ENCODE peak calls at places on chromosomes 12 and 14, in seven cellular contexts. E, N, X, T, B, W and J are unnamed samples.

GRCh38 chr12:49909328-49909727 is 5.6 kb upstream of the FAIM2 start:
- DNase-seq in N (no peak), T (no peak), E (no peak), X (no peak), B (no peak), W (no peak), J (no peak)

GRCh38 chr14:20327005-20327869 is 5.8 kb downstream of the CCNB1IP1 start:
- DNase-seq in E (peak), T (no peak), N (no peak), X (no peak), B (no peak), W (no peak), J (peak)

GRCh38 chr14:91770185-91770584 is 38.3 kb upstream of the CATSPERB start:
- DNase-seq in B (no peak), N (no peak), W (no peak), X (no peak), T (no peak), E (no peak), J (no peak)

GRCh38 chr12:78271546-78271945 is 440.9 kb downstream of the NAV3 start:
- DNase-seq in B (no peak), X (no peak), E (peak), W (no peak), N (no peak), T (no peak), J (no peak)

GRCh38 chr12:103333676-103334075 is 162.1 kb downstream of the C12orf42 start:
- DNase-seq in T (no peak), N (no peak), W (no peak), X (no peak), B (no peak), E (no peak), J (no peak)

GRCh38 chr14:89911018-89911919 is 43.3 kb downstream of the EFCAB11 start:
- DNase-seq in W (no peak), T (peak), B (no peak), E (peak), X (no peak), N (no peak), J (no peak)

GRCh38 chr12:77122661-77123060 is 57.3 kb upstream of the E2F7 start:
- DNase-seq in E (peak), T (no peak), X (no peak), N (no peak), B (no peak), W (no peak), J (no peak)

GRCh38 chr12:127083028-127083949 is 1183.7 kb upstream of the TMEM132C start:
- DNase-seq in N (peak), T (no peak), X (no peak), B (no peak), W (peak), E (peak), J (peak)

GRCh38 chr12:80230068-80230467 is 130.7 kb downstream of the OTOGL start:
- DNase-seq in T (no peak), E (no peak), X (no peak), W (no peak), B (no peak), N (no peak), J (no peak)

GRCh38 chr14:54478621-54479215 is 10.1 kb downstream of the GMFB start:
- DNase-seq in E (no peak), T (no peak), N (no peak), X (no peak), B (no peak), W (no peak), J (no peak)

GRCh38 chr14:91230363-91231035 is 14.0 kb downstream of the GPR68 start:
- DNase-seq in B (no peak), E (peak), N (no peak), T (no peak), W (no peak), X (no peak), J (no peak)

GRCh38 chr12:22101749-22102243 is 55.8 kb downstream of the CMAS start:
- DNase-seq in W (peak), N (no peak), E (peak), B (no peak), T (peak), X (peak), J (no peak)

GRCh38 chr14:54597795-54598443 is 31.0 kb downstream of the SAMD4A start:
- DNase-seq in T (no peak), B (no peak), X (no peak), N (peak), W (no peak), E (peak), J (no peak)

GRCh38 chr14:83058068-83058467 is 1524.4 kb upstream of the SEL1L start:
- DNase-seq in T (no peak), W (no peak), E (no peak), X (no peak), B (no peak), N (no peak), J (no peak)

GRCh38 chr14:52950410-52950897 is 396 bp downstream of the FERMT2 start:
- DNase-seq in B (peak), E (peak), T (peak), X (peak), W (peak), N (peak), J (no peak)

GRCh38 chr14:74140374-74140850 is 55.7 kb downstream of the LIN52 start:
- DNase-seq in T (peak), B (no peak), E (no peak), N (no peak), W (no peak), X (peak), J (peak)

GRCh38 chr12:121579190-121579791 is 1.5 kb downstream of the KDM2B start:
- DNase-seq in N (peak), B (no peak), E (no peak), T (peak), X (no peak), W (no peak), J (peak)

GRCh38 chr14:38618514-38618913 is 362.6 kb upstream of the CLEC14A start:
- DNase-seq in B (no peak), W (no peak), T (no peak), X (no peak), E (no peak), N (no peak), J (no peak)

GRCh38 chr14:53640695-53641094 is 315.9 kb downstream of the BMP4 start:
- DNase-seq in N (no peak), T (no peak), B (no peak), X (no peak), W (no peak), E (peak), J (no peak)

GRCh38 chr12:4288296-4289019 is 14.9 kb downstream of the CCND2 start:
- DNase-seq in B (no peak), E (no peak), W (no peak), N (no peak), X (no peak), T (no peak), J (no peak)

GRCh38 chr12:28583771-28584261 is 393.6 kb downstream of the CCDC91 start:
- DNase-seq in N (no peak), B (no peak), W (no peak), E (peak), X (no peak), T (no peak), J (no peak)

GRCh38 chr14:62592877-62593276 is 452.4 kb downstream of the KCNH5 start:
- DNase-seq in E (peak), N (no peak), W (no peak), X (no peak), B (no peak), T (no peak), J (no peak)

GRCh38 chr14:39423793-39424192 is 8.4 kb downstream of the FBXO33 start:
- DNase-seq in B (no peak), X (no peak), E (no peak), W (no peak), T (no peak), N (no peak), J (no peak)

GRCh38 chr12:124517260-124518050 is 50.0 kb downstream of the NCOR2 start:
- DNase-seq in T (peak), W (no peak), N (no peak), X (peak), E (peak), B (peak), J (no peak)

GRCh38 chr12:105775351-105775750 is 363.4 kb downstream of the NUAK1 start:
- DNase-seq in W (no peak), N (no peak), B (no peak), E (peak), T (no peak), X (no peak), J (no peak)

GRCh38 chr14:31690056-31690455 is 128.9 kb downstream of the NUBPL start:
- DNase-seq in N (no peak), T (no peak), X (no peak), B (no peak), E (no peak), W (no peak), J (peak)

GRCh38 chr12:89544730-89545184 is 18.9 kb upstream of the POC1B start:
- DNase-seq in B (peak), N (no peak), T (peak), X (peak), E (no peak), W (no peak), J (peak)

GRCh38 chr14:96851694-96852381 is 54.7 kb downstream of the VRK1 start:
- DNase-seq in N (no peak), E (no peak), B (no peak), X (no peak), T (no peak), W (no peak), J (no peak)

GRCh38 chr12:54680374-54680773 is 32.2 kb upstream of the DCD start:
- DNase-seq in T (peak), N (peak), X (no peak), E (peak), B (no peak), W (peak), J (peak)

GRCh38 chr12:118060301-118061010 is 523 bp downstream of the WSB2 start:
- DNase-seq in W (peak), B (peak), T (peak), E (no peak), X (peak), N (no peak), J (peak)

GRCh38 chr12:83039413-83039812 is 352.7 kb downstream of the TMTC2 start:
- DNase-seq in E (no peak), X (no peak), B (no peak), N (no peak), W (no peak), T (no peak), J (no peak)

GRCh38 chr12:57001448-57001906 is 4.9 kb downstream of the ZBTB39 start:
- DNase-seq in T (peak), X (peak), W (peak), E (peak), N (peak), B (peak), J (peak)

GRCh38 chr12:5587701-5588100 is 155.8 kb downstream of the NTF3 start:
- DNase-seq in E (no peak), T (no peak), W (no peak), N (no peak), B (no peak), X (no peak), J (no peak)

GRCh38 chr12:122096591-122097149 is 18.1 kb downstream of the MLXIP start:
- DNase-seq in B (no peak), N (no peak), E (peak), T (peak), X (peak), W (no peak), J (peak)

GRCh38 chr12:110919720-110920119 is 659 bp downstream of the MYL2 start:
- DNase-seq in X (no peak), T (no peak), E (no peak), N (no peak), W (no peak), B (no peak), J (no peak)

GRCh38 chr14:55847766-55848165 is 267.8 kb downstream of the KTN1 start:
- DNase-seq in E (peak), X (no peak), W (no peak), T (no peak), N (no peak), B (no peak), J (no peak)

GRCh38 chr12:3003593-3003992 is 44.4 kb downstream of the TEAD4 start:
- DNase-seq in B (no peak), E (no peak), N (no peak), T (no peak), W (no peak), X (peak), J (no peak)

GRCh38 chr12:88144037-88144436 is 1.9 kb downstream of the TMTC3 start:
- DNase-seq in W (no peak), T (no peak), N (no peak), B (no peak), X (no peak), E (no peak), J (no peak)

GRCh38 chr14:36901846-36902245 is 240.2 kb downstream of the PAX9 start:
- DNase-seq in W (no peak), N (no peak), T (no peak), B (no peak), X (no peak), E (peak), J (no peak)

GRCh38 chr14:91394105-91395081 is 23.2 kb downstream of the CCDC88C start:
- DNase-seq in E (no peak), B (no peak), W (no peak), N (no peak), T (no peak), X (no peak), J (no peak)

DNA sequence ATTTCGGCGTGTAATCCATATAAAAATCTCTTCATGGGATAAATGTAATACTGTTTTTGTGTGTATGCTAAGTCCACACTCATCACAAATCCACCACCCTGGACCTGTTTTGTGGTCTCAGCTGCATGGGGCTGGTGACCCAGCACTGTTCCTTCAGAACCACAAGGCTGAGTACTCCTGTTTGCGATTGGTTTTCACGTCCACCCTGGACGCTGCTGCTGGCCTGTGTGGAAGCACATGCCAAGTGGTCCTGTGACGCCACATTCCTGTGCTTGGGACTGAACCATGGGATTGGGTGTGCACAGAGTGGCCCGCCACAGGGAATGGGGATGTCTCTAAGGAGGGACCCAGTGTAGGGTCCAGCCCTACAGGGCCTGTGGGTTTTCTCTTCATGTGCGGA is 4.3 kb downstream of the PUS1 start:
- DNase-seq in E (no peak), T (no peak), X (no peak), N (no peak), W (no peak), B (no peak), J (no peak)
- TF ChIP-seq POLR2A in E (no peak), T (no peak), X (no peak), N (no peak), W (no peak), B (no peak), J (no peak)

DNA sequence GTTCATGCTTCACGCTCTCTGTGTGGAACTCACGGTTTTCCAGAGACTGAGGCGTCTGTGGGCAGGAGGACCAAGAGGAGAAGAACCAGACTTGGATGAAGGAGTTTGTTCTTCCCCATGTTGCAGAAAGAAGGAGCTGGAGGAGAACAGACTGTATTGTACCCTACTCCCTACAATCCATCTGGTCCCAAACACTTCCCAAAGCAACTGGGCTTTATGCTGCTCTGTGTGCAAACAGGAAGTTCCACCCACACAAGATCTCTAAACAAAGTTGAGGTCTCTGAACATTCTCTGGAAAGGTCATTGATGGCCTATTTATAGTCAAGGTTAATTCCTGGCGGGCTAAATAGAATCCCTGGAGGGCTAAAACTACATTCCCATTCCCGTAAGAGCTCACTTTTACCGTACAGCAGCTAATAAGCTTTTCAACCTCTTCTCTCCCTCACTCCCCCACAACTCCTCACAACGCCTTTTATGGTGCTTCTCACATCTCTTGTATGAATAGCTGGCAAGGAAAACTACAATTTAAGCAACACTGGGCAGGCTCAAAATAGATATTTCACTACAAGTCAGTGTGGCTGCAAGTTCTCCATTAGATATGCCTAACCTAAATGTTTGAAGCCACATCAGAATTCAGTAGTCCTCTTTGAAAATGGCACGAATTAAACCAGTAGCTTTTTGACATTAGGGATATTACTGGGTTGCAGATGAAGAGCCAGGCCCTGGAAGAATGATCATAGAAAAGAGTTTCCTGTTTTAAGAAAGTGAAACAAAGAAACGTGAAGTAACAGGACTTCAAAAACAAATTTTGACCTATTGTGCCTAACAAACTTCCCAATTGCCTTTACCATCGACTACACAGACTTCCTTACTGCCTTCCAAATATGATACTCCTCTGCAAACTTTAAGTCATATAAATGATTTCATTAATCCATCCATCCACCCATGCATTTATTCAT is at the start of gene A2M:
- DNase-seq in E (no peak), X (no peak), T (no peak), B (no peak), W (no peak), N (no peak), J (no peak)
- TF ChIP-seq POLR2A in E (no peak), X (peak), T (peak), B (peak), W (no peak), N (no peak), J (no peak)

DNA sequence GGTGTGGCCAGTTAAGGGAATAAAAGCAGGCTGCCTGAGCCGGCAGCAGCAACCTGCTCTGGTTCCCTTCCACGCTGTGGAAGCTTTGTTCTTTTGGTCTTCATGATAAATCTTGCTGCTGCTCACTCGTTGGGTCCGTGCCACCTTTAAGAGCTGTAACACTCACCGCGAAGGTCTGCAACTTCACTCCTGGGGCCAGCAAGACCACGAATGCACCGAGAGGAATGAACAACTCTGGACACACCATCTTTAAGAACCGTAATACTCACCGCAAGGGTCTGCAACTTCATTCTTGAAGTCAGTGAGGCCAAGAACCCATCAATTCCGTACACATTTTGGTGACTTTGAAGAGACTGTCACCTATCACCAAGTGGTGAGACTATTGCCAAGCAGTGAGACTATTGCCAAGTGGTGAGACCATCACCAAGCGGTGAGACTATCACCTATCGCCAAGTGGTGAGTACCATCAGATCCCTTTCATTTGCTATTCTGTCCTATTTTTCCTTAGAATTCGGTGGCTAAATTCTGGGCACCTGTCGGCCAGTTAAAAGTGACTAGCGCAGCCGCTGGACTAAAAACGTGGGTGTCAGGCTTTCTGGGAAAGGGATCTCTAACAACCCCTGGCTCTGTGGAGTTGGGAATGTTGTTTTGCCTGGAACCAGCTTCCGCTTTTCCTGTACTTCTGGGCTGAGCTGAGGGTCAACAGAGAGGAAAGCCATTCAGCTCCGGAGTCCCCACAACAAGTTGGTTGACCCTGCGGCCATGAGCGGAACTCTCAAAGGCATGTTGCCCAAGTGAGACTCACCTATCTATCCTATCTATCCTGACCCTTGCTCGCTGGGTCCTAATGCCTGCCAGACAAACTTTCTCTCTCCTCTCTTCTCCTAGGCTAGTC is at the start of gene DHRS2:
- DNase-seq in N (no peak), E (no peak), X (no peak), T (no peak), B (no peak), W (no peak), J (no peak)
- TF ChIP-seq POLR2A in N (peak), E (no peak), X (no peak), T (no peak), B (no peak), W (no peak), J (no peak)

GRCh38 chr12:9760699-9761406 is at the start of gene CD69:
- DNase-seq in W (no peak), B (no peak), E (no peak), X (no peak), T (peak), N (peak), J (peak)
- TF ChIP-seq POLR2A in W (no peak), B (no peak), E (no peak), X (no peak), T (peak), N (peak), J (peak)